ENCODE peak calls at places on chromosomes 4 and X, in five cellular contexts. U is GM23248, M is GM23338, X is PC-3, K is HCT116. D is an unnamed sample.

GRCh38 chr4:66639361-66639760 is 905.9 kb downstream of the CENPC start:
- DNase-seq in U (no peak), M (no peak), X (peak; percentile 80), K (no peak), D (no peak)

GRCh38 chr4:89834486-89835209 is 2.3 kb downstream of the SNCA start:
- DNase-seq in U (no peak), M (no peak), X (no peak), K (no peak), D (no peak)

GRCh38 chr4:156954598-156954997 is 17.0 kb downstream of the PDGFC start:
- DNase-seq in U (no peak), M (no peak), X (no peak), K (no peak), D (no peak)

GRCh38 chrX:134172588-134173259 is 64.3 kb upstream of the CCDC160 start:
- DNase-seq in U (peak; percentile 17), M (no peak), X (no peak), K (no peak), D (peak; percentile 27)

GRCh38 chrX:129996120-129996519 is 13.7 kb downstream of the BCORL1 start:
- DNase-seq in U (peak; percentile 86), M (no peak), X (peak; percentile 61), K (no peak), D (no peak)

GRCh38 chr4:150302553-150302952 is 224.3 kb downstream of the DCLK2 start:
- DNase-seq in U (peak; percentile 94), M (no peak), X (peak; percentile 86), K (peak; percentile 53), D (peak; percentile 64)

GRCh38 chr4:158211288-158211687 is 1.0 kb downstream of the TMEM144 start:
- DNase-seq in U (no peak), M (no peak), X (no peak), K (no peak), D (peak; percentile 64)

GRCh38 chrX:93874554-93874953 is 200.5 kb downstream of the FAM133A start:
- DNase-seq in U (peak; percentile 20), M (peak; percentile 76), X (peak; percentile 63), K (no peak), D (peak; percentile 72)

GRCh38 chrX:109393859-109394258 is 88.0 kb downstream of the GUCY2F start:
- DNase-seq in U (no peak), M (peak; percentile 52), X (peak; percentile 19), K (no peak), D (no peak)

GRCh38 chrX:18652636-18653035 is 19.3 kb downstream of the RS1 start:
- DNase-seq in U (no peak), M (no peak), X (no peak), K (no peak), D (no peak)

GRCh38 chr4:141788169-141788915 is 152.0 kb downstream of the IL15 start:
- DNase-seq in U (peak; percentile 49), M (no peak), X (no peak), K (no peak), D (no peak)

GRCh38 chr4:125316391-125316780 is 1.6 kb downstream of the FAT4 start:
- DNase-seq in U (peak; percentile 65), M (peak; percentile 59), X (peak; percentile 7), K (no peak), D (peak; percentile 57)

GRCh38 chr4:15610855-15611254 is 44.3 kb downstream of the FBXL5 start:
- DNase-seq in U (no peak), M (no peak), X (no peak), K (no peak), D (no peak)

GRCh38 chr4:173752610-173753009 is 222.6 kb upstream of the HAND2 start:
- DNase-seq in U (peak; percentile 31), M (peak; percentile 92), X (peak; percentile 28), K (peak; percentile 58), D (no peak)

GRCh38 chrX:107117993-107118321 is 665 bp downstream of the RBM41 start:
- DNase-seq in U (no peak), M (no peak), X (no peak), K (no peak), D (no peak)

GRCh38 chrX:72139538-72139937 is 7.8 kb upstream of the RTL5 start:
- DNase-seq in U (no peak), M (no peak), X (no peak), K (no peak), D (no peak)

GRCh38 chr4:168221298-168221697 is 97.3 kb downstream of the DDX60 start:
- DNase-seq in U (peak; percentile 72), M (no peak), X (peak; percentile 72), K (no peak), D (no peak)

GRCh38 chr4:73866236-73866635 is 3.0 kb upstream of the CXCL1 start:
- DNase-seq in U (no peak), M (no peak), X (no peak), K (no peak), D (no peak)

GRCh38 chrX:8413279-8413678 is 51.4 kb upstream of the VCX3B start:
- DNase-seq in U (no peak), M (no peak), X (no peak), K (no peak), D (no peak)

GRCh38 chr4:13531609-13531998 is 12.7 kb downstream of the NKX3-2 start:
- DNase-seq in U (no peak), M (no peak), X (no peak), K (no peak), D (no peak)

GRCh38 chr4:4842476-4843441 is 16.7 kb upstream of the MSX1 start:
- DNase-seq in U (no peak), M (no peak), X (no peak), K (no peak), D (no peak)

GRCh38 chr4:77232653-77233052 is 75.6 kb downstream of the CCNG2 start:
- DNase-seq in U (peak; percentile 48), M (no peak), X (peak; percentile 60), K (no peak), D (peak; percentile 64)

GRCh38 chr4:83128235-83128929 is 13.9 kb upstream of the PLAC8 start:
- DNase-seq in U (peak; percentile 90), M (no peak), X (peak; percentile 76), K (no peak), D (no peak)

GRCh38 chrX:64885850-64886249 is 90.4 kb downstream of the ZC4H2 start:
- DNase-seq in U (peak; percentile 7), M (peak; percentile 46), X (peak; percentile 14), K (peak; percentile 4), D (no peak)

GRCh38 chrX:102067966-102068723 is 57.3 kb upstream of the TCEAL2 start:
- DNase-seq in U (peak; percentile 38), M (peak; percentile 21), X (peak; percentile 48), K (no peak), D (peak; percentile 31)

GRCh38 chr4:189765271-189765670 is 175.4 kb upstream of the FRG1 start:
- DNase-seq in U (no peak), M (no peak), X (no peak), K (no peak), D (no peak)

GRCh38 chr4:153022233-153022632 is 86.1 kb downstream of the FHDC1 start:
- DNase-seq in U (no peak), M (no peak), X (no peak), K (no peak), D (no peak)

GRCh38 chr4:108971473-108971872 is 208.6 kb upstream of the ETNPPL start:
- DNase-seq in U (no peak), M (no peak), X (no peak), K (no peak), D (no peak)

GRCh38 chr4:34258176-34258575 is 1986.1 kb downstream of the ARAP2 start:
- DNase-seq in U (no peak), M (no peak), X (peak; percentile 51), K (no peak), D (no peak)

GRCh38 chrX:134374294-134374693 is 85.7 kb upstream of the HPRT1 start:
- DNase-seq in U (peak; percentile 33), M (no peak), X (peak; percentile 36), K (no peak), D (no peak)

GRCh38 chr4:142719854-142720541 is 126.1 kb downstream of the INPP4B start:
- DNase-seq in U (peak; percentile 57), M (peak; percentile 45), X (peak; percentile 93), K (peak; percentile 68), D (peak; percentile 14)

GRCh38 chrX:150926304-150926703 is 27.8 kb upstream of the CD99L2 start:
- DNase-seq in U (peak; percentile 7), M (no peak), X (peak; percentile 7), K (no peak), D (no peak)

GRCh38 chr4:5989236-5990225 is 28.7 kb downstream of the C4orf50 start:
- DNase-seq in U (no peak), M (no peak), X (no peak), K (no peak), D (no peak)

GRCh38 chrX:68938244-68939004 is 109.6 kb downstream of the EFNB1 start:
- DNase-seq in U (peak; percentile 38), M (no peak), X (no peak), K (no peak), D (no peak)

DNA sequence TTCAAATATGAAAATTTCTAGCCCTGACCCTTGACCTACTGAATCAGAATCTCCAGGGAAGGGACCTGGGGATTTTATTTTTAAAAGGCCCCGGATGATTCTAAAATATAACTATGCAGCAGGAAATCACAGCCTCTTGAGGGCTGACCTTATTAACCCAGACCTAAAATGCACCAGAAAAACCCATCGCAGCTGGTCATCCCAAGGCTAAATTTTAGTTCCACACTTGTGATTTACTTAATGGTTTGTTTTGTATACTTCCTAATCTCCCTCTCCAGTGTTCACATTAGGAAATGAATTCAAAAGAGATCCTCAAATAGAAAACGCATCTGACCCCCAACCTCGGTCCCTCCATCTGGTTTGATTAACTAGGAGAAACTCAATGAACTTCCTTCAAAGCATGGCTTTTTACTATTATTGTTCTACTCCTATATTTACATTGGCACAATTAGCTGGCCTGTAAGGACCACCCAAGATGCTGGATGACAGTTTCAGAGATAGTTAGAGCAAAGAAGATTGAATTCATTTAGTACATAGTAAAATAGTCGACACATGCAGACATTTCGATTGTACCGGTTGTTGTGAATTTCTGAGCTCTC is 147.8 kb upstream of the MED14 start:
- DNase-seq in U (no peak), M (no peak), X (no peak), K (no peak), D (no peak)
- H3K79me2 ChIP-seq in U (no peaks in the 10 kb centered on the region), M (no peaks in the 10 kb centered on the region), X (no peaks in the 10 kb centered on the region), K (no peaks in the 10 kb centered on the region), D (no peaks in the 10 kb centered on the region)

GRCh38 chr4:118313098-118313497 is 39.7 kb downstream of the PRSS12 start:
- DNase-seq in U (no peak), M (peak; percentile 53), X (no peak), K (no peak), D (no peak)
- H3K9me2 ChIP-seq in U (no peaks in the 10 kb centered on the region), M (no peaks in the 10 kb centered on the region), X (no peaks in the 10 kb centered on the region), K (no peaks in the 10 kb centered on the region), D (no peaks in the 10 kb centered on the region)

DNA sequence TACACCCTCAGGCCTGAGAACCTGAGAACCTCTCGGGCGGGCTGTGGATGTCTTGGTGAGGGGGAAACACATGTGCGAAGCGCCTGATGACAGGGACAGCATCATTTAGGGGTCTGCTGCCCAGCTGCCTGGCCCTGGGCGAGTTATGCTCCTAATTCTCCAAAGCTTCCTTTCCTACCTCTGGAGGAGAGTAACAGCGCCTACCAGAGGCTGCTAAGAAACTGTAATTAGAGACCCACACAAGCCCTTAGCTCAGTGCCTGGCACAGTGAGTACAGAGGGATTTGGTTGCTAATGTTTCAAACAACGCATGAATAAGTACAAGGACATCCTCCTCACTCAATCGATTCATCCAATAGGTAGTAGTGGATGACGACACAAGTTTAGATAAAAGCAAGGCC is 40.4 kb downstream of the BCOR start:
- DNase-seq in U (no peak), M (no peak), X (no peak), K (no peak), D (no peak)
- H3K4me3 ChIP-seq in U (no peak overlapping the region), M (no peak overlapping the region), X (no peak overlapping the region), K (no peak overlapping the region), D (no peak overlapping the region)

GRCh38 chr4:81052119-81053068 is 21.9 kb downstream of the BMP3 start:
- DNase-seq in U (peak; percentile 61), M (peak; percentile 87), X (peak; percentile 74), K (peak; percentile 59), D (peak; percentile 75)

GRCh38 chr4:81049861-81050423 is 19.4 kb downstream of the BMP3 start:
- DNase-seq in U (no peak), M (no peak), X (no peak), K (no peak), D (no peak)

GRCh38 chr4:81049310-81049709 is 18.8 kb downstream of the BMP3 start:
- DNase-seq in U (no peak), M (no peak), X (no peak), K (no peak), D (no peak)
- H3K79me2 ChIP-seq in U (no peaks in the 10 kb centered on the region), M (no peaks in the 10 kb centered on the region), X (no peaks in the 10 kb centered on the region), K (no peaks in the 10 kb centered on the region), D (no peaks in the 10 kb centered on the region)

D was measured in hepatocyte.